ENCODE peak calls at places on chromosomes 13 and 19, in eight cellular contexts. R is fibroblast of pulmonary artery, C is esophagus squamous epithelium, Q is MM.1S, H is uterus, P is IMR-90, J is thoracic aorta, B is mesothelial cell of epicardium. W is an unnamed sample.

GRCh38 chr19:47713046-47714021 is at the start of gene EHD2:
- DNase-seq in R (peak), C (no peak), Q (no peak), J (no peak), H (peak), P (peak), B (peak), W (no peak)

GRCh38 chr19:8462601-8463000 is 17.8 kb downstream of the HNRNPM start:
- DNase-seq in J (no peak), Q (no peak), H (no peak), R (no peak), C (no peak), B (no peak), P (no peak), W (no peak)

GRCh38 chr19:3275068-3275582 is 50.7 kb downstream of the CELF5 start:
- DNase-seq in R (no peak), J (no peak), H (no peak), C (no peak), Q (no peak), P (no peak), B (no peak), W (peak)

GRCh38 chr19:33500991-33501390 is 20.6 kb downstream of the PEPD start:
- DNase-seq in C (no peak), Q (no peak), H (no peak), B (no peak), R (no peak), P (no peak), J (no peak), W (no peak)

GRCh38 chr19:30625947-30626346 is 253.8 kb downstream of the ZNF536 start:
- DNase-seq in Q (no peak), B (no peak), H (no peak), R (no peak), P (no peak), J (no peak), C (no peak), W (no peak)

GRCh38 chr13:75566658-75567057 is 17.1 kb downstream of the UCHL3 start:
- DNase-seq in P (peak), H (no peak), J (no peak), B (no peak), Q (no peak), C (no peak), R (peak), W (no peak)

GRCh38 chr19:9407827-9408226 is 27.5 kb downstream of the ZNF266 start:
- DNase-seq in B (no peak), R (no peak), Q (no peak), P (no peak), J (no peak), C (no peak), H (no peak), W (no peak)

GRCh38 chr19:51168571-51169282 is 26.6 kb downstream of the SIGLEC7 start:
- DNase-seq in Q (no peak), R (no peak), C (no peak), B (no peak), H (no peak), P (no peak), J (no peak), W (no peak)

GRCh38 chr13:112849500-112849899 is 119.5 kb upstream of the MCF2L start:
- DNase-seq in J (no peak), P (peak), C (no peak), R (no peak), B (no peak), Q (no peak), H (peak), W (no peak)

GRCh38 chr13:46179576-46180368 is 2.2 kb downstream of the LCP1 start:
- DNase-seq in P (no peak), C (peak), H (no peak), Q (no peak), R (no peak), J (peak), B (no peak), W (peak)

GRCh38 chr19:41915248-41916032 is 12.8 kb downstream of the ERFL start:
- DNase-seq in P (no peak), J (no peak), B (no peak), Q (no peak), R (no peak), H (no peak), C (no peak), W (no peak)

GRCh38 chr19:43478323-43478722 is 12.9 kb upstream of the LYPD3 start:
- DNase-seq in R (no peak), P (no peak), B (no peak), Q (no peak), C (no peak), J (no peak), H (no peak), W (no peak)

GRCh38 chr19:11204943-11205349 is 7.6 kb upstream of the KANK2 start:
- DNase-seq in J (no peak), H (peak), R (no peak), Q (no peak), C (no peak), B (no peak), P (no peak), W (no peak)

GRCh38 chr13:50026788-50027473 is 11.7 kb downstream of the KCNRG start:
- DNase-seq in J (no peak), B (no peak), H (no peak), R (no peak), Q (peak), C (no peak), P (no peak), W (no peak)

GRCh38 chr19:40466219-40467006 is at the start of gene SPTBN4:
- DNase-seq in P (no peak), H (peak), Q (no peak), B (no peak), J (no peak), C (no peak), R (no peak), W (peak)

GRCh38 chr13:50309872-50310594 is 294.8 kb downstream of the KCNRG start:
- DNase-seq in Q (no peak), H (no peak), P (no peak), B (no peak), C (no peak), R (no peak), J (no peak), W (no peak)

GRCh38 chr13:107203146-107203847 is 635.4 kb upstream of the ARGLU1 start:
- DNase-seq in J (no peak), Q (no peak), R (peak), P (no peak), H (no peak), B (no peak), C (no peak), W (no peak)
- TF ChIP-seq CTCF in J (no peak), Q (peak), R (peak), P (no peak), H (no peak), B (peak), C (no peak), W (no peak)

GRCh38 chr13:98481511-98481951 is 95.4 kb downstream of the STK24 start:
- DNase-seq in C (no peak), P (peak), H (no peak), Q (no peak), J (no peak), B (no peak), R (no peak), W (no peak)

GRCh38 chr13:98483636-98484288 is 93.1 kb downstream of the STK24 start:
- DNase-seq in R (no peak), H (no peak), C (no peak), B (no peak), Q (no peak), J (no peak), P (peak), W (no peak)

GRCh38 chr13:98484289-98485219 is 92.4 kb downstream of the STK24 start:
- DNase-seq in P (peak), B (peak), C (no peak), Q (no peak), R (peak), H (peak), J (peak), W (no peak)

GRCh38 chr13:98480915-98481510 is 95.9 kb downstream of the STK24 start:
- DNase-seq in P (peak), R (no peak), Q (no peak), H (no peak), C (no peak), J (no peak), B (no peak), W (no peak)

DNA sequence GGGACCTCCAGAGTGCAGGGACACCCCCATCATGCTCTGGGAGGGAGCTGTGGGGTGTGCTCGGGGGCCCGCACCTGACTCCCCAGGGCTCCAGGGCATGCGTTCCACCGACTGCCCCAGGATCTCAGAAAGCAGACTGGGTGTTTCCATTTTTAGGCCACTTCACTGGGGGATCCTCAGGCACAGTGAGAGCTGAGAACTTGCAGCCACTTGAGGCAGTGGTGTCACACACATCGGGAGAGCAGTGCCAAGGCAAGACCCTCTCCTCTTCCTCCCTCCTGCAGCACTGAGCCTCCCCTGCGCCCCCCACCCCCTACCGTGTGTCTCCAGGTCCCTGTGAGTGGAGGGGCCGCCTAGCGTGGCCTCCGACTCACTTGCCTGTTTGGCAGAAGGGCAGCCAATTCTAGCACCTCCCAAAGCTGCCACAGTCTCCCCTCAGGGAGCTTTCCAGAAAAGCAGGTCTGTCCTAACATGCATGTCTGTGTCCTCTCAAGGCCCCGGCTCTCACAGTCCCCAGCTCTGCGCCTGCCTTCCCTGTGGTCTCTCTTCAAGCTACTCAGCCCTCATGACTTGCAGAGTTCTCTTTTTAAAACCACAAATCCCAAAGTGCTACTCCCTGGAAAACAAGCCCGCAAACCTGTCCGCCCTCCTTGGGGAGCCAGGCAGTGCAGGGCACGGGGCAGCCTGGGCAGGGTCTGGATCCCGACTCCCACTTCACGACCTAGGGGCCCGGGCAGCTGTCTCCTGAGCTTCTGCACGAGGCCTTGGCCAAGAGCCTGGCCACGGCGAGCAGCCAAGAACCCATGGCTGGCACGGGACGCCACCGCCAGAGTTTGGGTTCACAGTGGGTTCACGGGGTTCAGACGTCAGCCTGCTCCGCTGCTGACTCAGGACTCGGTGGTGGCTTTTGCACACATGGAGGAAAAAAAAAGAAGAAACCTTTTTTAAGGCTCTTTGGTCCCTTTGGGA is 94.1 kb downstream of the STK24 start:
- DNase-seq in J (no peak), P (peak), H (no peak), C (no peak), B (no peak), Q (no peak), R (peak), W (no peak)
- TF ChIP-seq CTCF in J (no peak), P (peak), H (no peak), C (peak), B (no peak), Q (no peak), R (peak), W (no peak)

DNA sequence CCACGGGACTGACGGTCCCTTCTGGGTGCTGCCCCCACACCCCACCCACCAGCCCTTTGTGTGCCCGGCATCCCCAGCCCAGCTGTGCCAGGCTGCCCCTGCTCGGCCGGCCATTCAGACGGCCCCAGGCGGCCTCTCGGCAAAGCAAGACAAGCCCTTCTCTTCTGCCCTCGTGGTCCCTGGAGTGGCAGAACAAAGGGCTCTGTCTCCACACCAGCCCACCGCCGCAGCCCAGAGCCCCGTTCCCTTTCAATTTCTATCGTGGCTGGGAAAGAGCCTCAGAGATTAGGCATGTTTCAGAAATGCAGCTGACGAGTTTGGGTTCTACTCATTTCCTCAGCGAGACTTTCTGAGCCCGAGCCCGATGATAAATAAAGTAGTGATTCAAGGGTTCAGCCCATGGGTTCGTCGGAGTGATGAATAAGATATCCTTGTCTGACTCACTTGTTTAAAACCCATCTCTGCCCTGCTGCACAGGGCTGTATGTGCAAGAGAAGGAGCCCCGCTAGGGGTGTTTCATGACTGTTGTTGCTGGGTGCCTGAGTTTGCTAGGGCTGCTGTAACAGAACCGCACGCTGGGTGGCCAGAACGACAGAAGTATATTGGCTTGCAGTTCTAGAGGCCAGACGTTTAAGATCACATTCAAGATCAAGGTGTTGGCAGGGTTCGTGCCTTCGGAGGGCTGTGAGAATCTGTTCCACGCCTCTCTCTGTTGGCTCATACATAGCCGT is 4.3 kb downstream of the MYO9B start:
- DNase-seq in Q (peak), J (peak), C (peak), P (peak), B (no peak), R (peak), H (peak), W (peak)
- TF ChIP-seq CTCF in Q (peak), J (peak), C (peak), P (peak), B (no peak), R (peak), H (peak), W (no peak)

GRCh38 chr19:1569997-1570396 is 1.9 kb upstream of the MEX3D start:
- DNase-seq in B (no peak), Q (no peak), R (no peak), C (no peak), J (no peak), H (no peak), P (no peak), W (no peak)
- TF ChIP-seq CTCF in B (no peak), Q (no peak), R (no peak), C (no peak), J (no peak), H (no peak), P (no peak), W (peak)

GRCh38 chr19:55340144-55340783 is 588 bp downstream of the KMT5C start:
- DNase-seq in Q (peak), R (no peak), B (no peak), P (no peak), H (no peak), C (no peak), J (no peak), W (no peak)

GRCh38 chr19:55339225-55340143 is at the start of gene KMT5C:
- DNase-seq in C (peak), Q (peak), H (peak), J (peak), P (peak), R (peak), B (peak), W (peak)

GRCh38 chr19:55341191-55342043 is 1.7 kb downstream of the KMT5C start:
- DNase-seq in P (peak), Q (peak), H (peak), R (peak), B (no peak), J (no peak), C (no peak), W (no peak)

GRCh38 chr19:55342044-55342531 is 2.4 kb downstream of the KMT5C start:
- DNase-seq in J (no peak), B (no peak), Q (no peak), H (no peak), R (no peak), C (no peak), P (no peak), W (no peak)

GRCh38 chr19:55340784-55341147 is 1.1 kb downstream of the KMT5C start:
- DNase-seq in P (no peak), C (no peak), H (no peak), Q (peak), B (peak), R (no peak), J (no peak), W (no peak)
- TF ChIP-seq CTCF in P (peak), C (no peak), H (no peak), Q (peak), B (no peak), R (peak), J (no peak), W (no peak)

DNA sequence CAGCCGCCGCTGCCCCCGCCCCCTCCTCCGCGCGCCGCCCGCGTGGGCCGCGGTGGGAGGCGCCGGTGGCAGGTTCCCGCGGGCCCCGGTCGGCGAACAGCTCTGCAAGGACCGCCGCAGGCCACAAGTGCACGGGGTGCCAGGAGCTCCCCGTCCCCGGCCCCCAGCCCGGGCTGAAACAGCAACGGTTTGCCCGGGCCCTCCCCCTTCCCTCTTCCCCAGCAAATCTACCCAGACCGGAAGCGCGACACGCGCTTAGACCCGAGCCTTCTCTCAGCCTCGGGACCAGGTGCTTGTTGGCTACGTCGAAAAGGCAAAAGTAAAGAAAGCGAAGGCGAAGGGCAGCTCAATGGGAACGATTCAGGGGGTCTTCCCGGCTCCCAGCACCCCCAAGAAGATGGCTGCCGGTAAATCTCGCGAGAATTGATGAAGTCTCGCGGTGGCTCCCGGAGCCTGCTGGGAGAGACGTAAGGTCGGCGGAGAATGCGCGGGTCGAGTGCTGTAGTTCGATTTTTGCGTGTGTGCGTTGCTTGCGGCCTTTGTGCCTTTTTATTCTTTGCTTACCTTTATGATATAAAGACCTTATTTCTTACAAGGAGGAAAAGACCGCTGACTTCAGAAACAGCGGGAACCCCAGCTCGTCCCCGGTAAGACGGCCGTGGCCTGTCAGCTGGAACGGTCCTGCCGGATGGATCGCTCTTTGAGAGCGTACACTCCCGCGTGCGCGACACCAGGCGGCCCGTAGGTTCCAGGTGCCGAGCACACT is at the start of gene RBM26:
- DNase-seq in P (peak), B (peak), Q (peak), J (peak), C (peak), R (peak), H (peak), W (peak)
- TF ChIP-seq CTCF in P (no peak), B (no peak), Q (no peak), J (no peak), C (no peak), R (no peak), H (no peak), W (no peak)

GRCh38 chr19:13430790-13431582 is 75.3 kb downstream of the CACNA1A start:
- DNase-seq in H (no peak), C (no peak), B (peak), P (peak), R (peak), Q (peak), J (no peak), W (peak)

GRCh38 chr19:13429563-13429962 is 76.7 kb downstream of the CACNA1A start:
- DNase-seq in B (no peak), C (no peak), J (no peak), P (peak), Q (no peak), H (no peak), R (no peak), W (no peak)

GRCh38 chr19:13427273-13428051 is 78.8 kb downstream of the CACNA1A start:
- DNase-seq in J (no peak), B (no peak), H (no peak), R (no peak), P (no peak), Q (no peak), C (no peak), W (no peak)

GRCh38 chr19:13425151-13425550 is 81.1 kb downstream of the CACNA1A start:
- DNase-seq in P (no peak), H (no peak), J (no peak), Q (no peak), C (no peak), B (no peak), R (no peak), W (no peak)

DNA sequence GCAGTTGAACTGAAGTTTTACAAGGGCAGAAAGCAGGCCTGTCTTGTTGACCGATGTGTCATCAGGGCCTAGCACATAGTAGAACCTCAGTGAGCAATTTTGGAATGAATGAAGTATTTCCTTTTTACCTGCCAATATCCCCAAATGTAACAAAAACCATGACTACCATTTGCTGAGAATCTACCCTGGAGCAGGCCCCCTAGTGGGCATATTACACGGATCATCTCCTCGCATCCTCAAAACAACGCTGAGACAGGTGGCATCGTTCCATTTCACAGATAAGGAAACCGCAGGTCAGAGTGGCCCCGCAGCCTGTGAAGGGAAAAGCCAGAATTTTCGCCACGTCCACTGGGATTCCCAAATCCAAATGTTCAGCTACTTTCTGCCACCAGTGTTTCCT is 77.9 kb downstream of the CACNA1A start:
- DNase-seq in B (no peak), J (no peak), H (no peak), Q (peak), R (peak), C (no peak), P (peak), W (no peak)
- TF ChIP-seq CTCF in B (peak), J (no peak), H (no peak), Q (peak), R (peak), C (peak), P (peak), W (no peak)

W was measured in activated B cell treated with CpG ODN at 0.5 μM for 24 hours.